ENCODE peak calls at places on chromosomes 7 and 10, in ten cellular contexts. P is ascending aorta, S is Peyer's patch, A is A549, M is adrenal gland, Z is PC-9, X is GM13976, K is cardiac muscle cell, H is endothelial cell of umbilical vein, Y is tibial artery. G is an unnamed sample.

GRCh38 chr7:28937103-28937502 is 21.0 kb downstream of the TRIL start:
- DNase-seq in K (no peak), Y (no peak), Z (no peak), P (no peak), X (no peak), A (no peak), M (no peak), S (no peak), H (no peak), G (no peak)

GRCh38 chr7:29091722-29092121 is 54.6 kb downstream of the CPVL start:
- DNase-seq in P (no peak), Z (no peak), S (no peak), H (no peak), M (no peak), Y (no peak), K (peak), X (peak), A (peak), G (peak)

GRCh38 chr10:9342865-9343450 is 1288.5 kb downstream of the GATA3 start:
- DNase-seq in S (no peak), Y (no peak), X (peak), A (no peak), M (no peak), Z (peak), K (peak), P (no peak), H (peak), G (peak)

GRCh38 chr10:103736763-103737162 is 118.6 kb downstream of the SH3PXD2A start:
- DNase-seq in P (no peak), H (peak), Y (no peak), S (no peak), X (no peak), K (no peak), A (peak), Z (no peak), M (no peak), G (no peak)

GRCh38 chr7:155971180-155971770 is 159.0 kb upstream of the SHH start:
- DNase-seq in H (no peak), P (no peak), Y (no peak), M (peak), A (no peak), K (no peak), Z (no peak), S (no peak), X (no peak), G (no peak)

GRCh38 chr7:17233643-17234397 is 64.6 kb upstream of the AHR start:
- DNase-seq in S (no peak), K (peak), X (no peak), Y (no peak), A (no peak), Z (peak), H (no peak), M (no peak), P (no peak), G (peak)

GRCh38 chr7:116534790-116535189 is 10.0 kb downstream of the CAV1 start:
- DNase-seq in S (no peak), A (no peak), Y (peak), X (no peak), M (no peak), Z (no peak), P (no peak), H (no peak), K (peak), G (no peak)

GRCh38 chr7:49001610-49002033 is 77.3 kb downstream of the CDC14C start:
- DNase-seq in Z (peak), A (peak), H (no peak), K (peak), X (peak), Y (no peak), M (no peak), P (no peak), S (no peak), G (peak)

GRCh38 chr10:73110345-73110849 is at the start of gene NUDT13:
- DNase-seq in S (peak), A (peak), Z (peak), K (peak), P (no peak), X (peak), M (peak), H (peak), Y (peak), G (peak)

GRCh38 chr7:128352138-128352537 is 8.4 kb upstream of the RBM28 start:
- DNase-seq in K (peak), S (no peak), P (no peak), H (peak), A (no peak), M (peak), Y (no peak), X (no peak), Z (no peak), G (peak)
- TF ChIP-seq CTCF in K (peak), S (no peak), P (peak), H (peak), A (no peak), M (peak), Y (peak), X (peak), Z (no peak), G (peak)

GRCh38 chr10:93223336-93223735 is 149.6 kb downstream of the CYP26A1 start:
- DNase-seq in A (no peak), Z (no peak), S (no peak), P (no peak), K (no peak), X (no peak), Y (no peak), M (no peak), H (no peak), G (no peak)

GRCh38 chr10:93222211-93222754 is 148.6 kb downstream of the CYP26A1 start:
- DNase-seq in M (no peak), K (peak), Y (no peak), Z (no peak), S (no peak), X (no peak), A (no peak), H (no peak), P (no peak), G (no peak)

GRCh38 chr10:93222876-93223275 is 149.2 kb downstream of the CYP26A1 start:
- DNase-seq in X (no peak), Z (no peak), S (no peak), H (no peak), Y (no peak), K (no peak), M (no peak), P (no peak), A (no peak), G (no peak)

GRCh38 chr10:93225938-93226337 is 152.2 kb downstream of the CYP26A1 start:
- DNase-seq in K (no peak), M (no peak), X (no peak), S (no peak), H (no peak), P (no peak), Y (no peak), Z (no peak), A (no peak), G (no peak)

GRCh38 chr10:93224005-93224779 is 150.5 kb downstream of the CYP26A1 start:
- DNase-seq in X (no peak), M (no peak), P (no peak), K (no peak), S (no peak), Z (no peak), A (no peak), Y (no peak), H (no peak), G (no peak)
- TF ChIP-seq CTCF in X (no peak), M (no peak), P (no peak), K (no peak), S (no peak), Z (no peak), A (peak), Y (no peak), H (no peak), G (no peak)

GRCh38 chr7:101870361-101871062 is 53.1 kb downstream of the CUX1 start:
- DNase-seq in Z (peak), X (no peak), M (no peak), H (no peak), S (no peak), Y (no peak), K (no peak), A (peak), P (no peak), G (peak)
- TF ChIP-seq CTCF in Z (peak), X (no peak), M (no peak), H (no peak), S (no peak), Y (no peak), K (no peak), A (peak), P (no peak), G (peak)

GRCh38 chr10:88647216-88647615 is 17.0 kb upstream of the LIPF start:
- DNase-seq in S (no peak), P (no peak), X (no peak), H (peak), Y (no peak), K (no peak), A (no peak), M (no peak), Z (no peak), G (no peak)

GRCh38 chr10:88652621-88653020 is 11.6 kb upstream of the LIPF start:
- DNase-seq in X (no peak), S (no peak), M (no peak), H (no peak), Z (no peak), P (no peak), Y (no peak), A (no peak), K (no peak), G (no peak)

DNA sequence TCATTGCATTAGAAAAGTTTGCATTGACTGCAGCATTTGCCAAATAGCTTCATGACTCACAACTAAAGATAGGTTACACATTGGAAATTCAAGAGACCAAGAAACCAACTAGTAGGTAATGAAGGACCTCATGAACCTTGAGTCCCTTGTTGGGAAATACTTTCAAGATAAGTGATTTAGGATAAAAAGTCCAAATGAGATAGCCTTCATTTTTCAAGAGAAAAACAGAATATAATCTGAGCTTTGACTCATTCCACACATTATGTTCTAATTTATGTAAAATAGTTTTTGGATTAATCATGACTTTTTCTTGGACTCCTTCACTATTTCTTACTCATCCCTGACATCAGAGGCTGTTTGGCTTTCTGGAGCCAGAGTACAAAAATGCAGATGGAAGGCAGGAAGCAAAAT is 13.1 kb upstream of the LIPF start:
- DNase-seq in H (peak), S (no peak), K (peak), X (no peak), M (no peak), A (peak), Z (no peak), Y (no peak), P (no peak), G (no peak)
- TF ChIP-seq CTCF in H (no peak), S (no peak), K (no peak), X (no peak), M (no peak), A (no peak), Z (no peak), Y (no peak), P (no peak), G (no peak)

DNA sequence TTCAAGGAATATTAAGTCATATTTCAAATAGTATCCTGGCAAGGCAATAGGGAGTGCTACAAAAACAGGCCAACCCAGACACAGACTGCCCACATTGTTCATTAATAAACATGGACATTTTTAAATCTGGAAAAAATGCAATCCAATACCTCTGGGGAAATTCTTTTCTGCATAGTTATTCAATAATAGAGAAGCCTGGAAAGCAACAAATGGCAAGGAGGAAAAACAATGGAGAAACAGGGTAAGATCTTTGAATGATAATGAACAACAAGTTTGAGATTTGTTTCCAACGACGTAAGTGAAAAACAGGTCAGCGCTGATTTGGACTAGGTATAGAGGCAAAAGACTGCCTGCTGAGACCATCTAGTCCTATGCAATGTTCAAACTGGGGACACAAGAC is 44.7 kb upstream of the ZNF800 start:
- DNase-seq in S (no peak), X (no peak), P (no peak), K (no peak), Z (no peak), M (no peak), A (no peak), H (no peak), Y (no peak), G (no peak)
- TF ChIP-seq CTCF in S (no peak), X (no peak), P (no peak), K (no peak), Z (no peak), M (no peak), A (no peak), H (no peak), Y (no peak), G (no peak)

GRCh38 chr10:28503114-28503513 is 29.8 kb upstream of the WAC start:
- DNase-seq in Z (no peak), M (no peak), H (peak), X (no peak), K (no peak), P (no peak), A (no peak), S (no peak), Y (no peak), G (no peak)
- TF ChIP-seq CTCF in Z (no peak), M (no peak), H (no peak), X (no peak), K (no peak), P (no peak), A (no peak), S (no peak), Y (no peak), G (no peak)

GRCh38 chr7:42831051-42831952 is 80.6 kb downstream of the C7orf25 start:
- DNase-seq in Z (peak), H (peak), X (no peak), A (no peak), P (no peak), K (peak), M (peak), S (no peak), Y (peak), G (no peak)
- TF ChIP-seq CTCF in Z (peak), H (peak), X (peak), A (peak), P (peak), K (peak), M (peak), S (no peak), Y (peak), G (no peak)

DNA sequence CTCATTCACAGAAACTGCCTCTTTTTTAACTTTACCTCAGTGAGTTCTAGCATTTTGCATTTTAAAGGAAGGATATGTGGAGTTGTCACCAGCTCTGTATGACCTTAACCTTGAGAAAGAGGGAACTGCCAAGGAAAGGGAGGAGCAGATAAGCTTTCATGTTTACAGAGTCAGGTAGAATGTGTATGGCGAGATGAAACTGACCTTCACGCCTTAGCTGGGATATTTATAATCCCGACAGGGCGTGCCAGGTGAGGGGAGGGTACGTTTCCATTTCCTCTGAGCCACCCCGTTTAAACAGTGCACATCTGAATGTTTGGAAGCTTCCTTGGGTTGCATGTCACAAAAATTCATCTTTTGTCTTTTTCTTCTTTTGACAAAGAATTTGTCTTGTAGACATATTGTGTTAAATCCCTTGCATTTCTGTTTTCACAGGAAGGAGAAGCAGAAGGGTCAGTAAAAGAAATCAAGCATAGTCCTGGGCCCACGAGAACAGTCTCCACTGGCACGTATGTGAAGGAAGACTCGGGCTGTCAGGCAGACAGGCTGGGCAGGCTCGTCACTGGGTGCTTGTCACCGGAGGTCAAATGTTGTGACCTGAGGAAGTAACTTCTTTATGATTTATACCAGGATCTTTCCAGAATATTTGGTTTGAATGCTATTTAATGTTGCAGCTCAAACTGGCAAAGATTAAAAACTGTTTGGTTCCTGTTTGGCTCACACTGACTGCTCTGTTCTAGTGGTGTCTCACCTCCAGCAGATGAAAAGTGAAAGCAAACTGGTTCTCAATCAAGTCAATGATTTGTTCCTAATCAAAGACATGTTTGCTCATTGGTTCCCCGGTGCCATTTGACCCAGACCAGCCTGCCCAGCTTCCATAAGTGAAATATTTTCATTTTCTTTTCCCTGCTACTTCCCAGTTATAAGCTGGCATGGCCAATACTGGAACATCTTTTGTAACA is 16.1 kb downstream of the OPTN start:
- DNase-seq in M (peak), A (no peak), K (no peak), P (no peak), Z (no peak), H (no peak), X (peak), S (no peak), Y (no peak), G (peak)
- TF ChIP-seq CTCF in M (no peak), A (no peak), K (no peak), P (no peak), Z (no peak), H (no peak), X (no peak), S (no peak), Y (no peak), G (no peak)

GRCh38 chr7:128059143-128059975 is 28.1 kb upstream of the LRRC4 start:
- DNase-seq in X (no peak), Y (no peak), P (no peak), Z (no peak), H (no peak), A (no peak), M (no peak), K (no peak), S (no peak), G (no peak)

GRCh38 chr7:128057909-128058308 is 26.7 kb upstream of the LRRC4 start:
- DNase-seq in X (no peak), A (no peak), Z (no peak), Y (no peak), P (no peak), S (no peak), M (no peak), K (no peak), H (no peak), G (no peak)

GRCh38 chr7:128056901-128057300 is 25.7 kb upstream of the LRRC4 start:
- DNase-seq in H (no peak), A (no peak), K (peak), Y (no peak), X (no peak), M (no peak), P (no peak), Z (no peak), S (no peak), G (no peak)

GRCh38 chr7:128063025-128063560 is 31.9 kb upstream of the LRRC4 start:
- DNase-seq in K (no peak), X (no peak), P (no peak), M (no peak), Z (no peak), S (no peak), Y (no peak), A (no peak), H (no peak), G (no peak)

DNA sequence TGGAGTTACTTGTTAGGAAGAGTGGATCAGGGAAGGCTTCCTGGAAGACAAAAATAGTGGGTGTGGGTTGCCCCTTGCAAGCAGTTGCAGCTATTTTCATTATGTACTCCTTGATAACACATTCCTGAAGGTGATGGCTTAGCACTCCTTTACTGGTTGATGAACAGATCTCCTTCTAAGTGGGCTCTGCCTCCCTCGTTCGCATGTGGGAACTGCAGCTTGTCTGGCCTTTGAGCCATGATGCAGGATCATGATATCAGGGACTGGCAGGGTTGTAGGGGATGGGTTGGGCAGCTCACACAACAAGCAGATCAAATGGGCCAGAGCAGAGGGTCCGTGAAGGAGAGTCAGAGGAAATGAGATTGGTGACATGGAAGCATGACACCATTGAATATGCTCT is 28.8 kb upstream of the LRRC4 start:
- DNase-seq in A (no peak), Y (no peak), M (no peak), H (no peak), Z (no peak), P (no peak), X (no peak), S (no peak), K (no peak), G (no peak)
- TF ChIP-seq CTCF in A (no peak), Y (no peak), M (no peak), H (no peak), Z (no peak), P (no peak), X (no peak), S (no peak), K (no peak), G (no peak)